ENCODE peak calls at places on chromosomes 5 and 9, in four cellular contexts. U is activated T-cell treated with anti-CD3 and anti-CD28 coated beads, Interleukin-2, amount 50 U/mL, for 24 hours; R is AML-193; D is nephron progenitor cell. X is an unnamed sample.

GRCh38 chr9:135248111-135248510 is 160.6 kb downstream of the OLFM1 start:
- DNase-seq in U (no peak), D (no peak), R (no peak), X (peak; percentile 55)

GRCh38 chr5:151696470-151697061 is 9.9 kb upstream of the SPARC start:
- DNase-seq in R (no peak), D (peak; percentile 47), U (no peak), X (peak; percentile 92)

GRCh38 chr5:133844836-133845235 is 123.6 kb downstream of the C5orf15 start:
- DNase-seq in U (no peak), R (no peak), D (no peak), X (no peak)

GRCh38 chr9:113715086-113715485 is 161.0 kb upstream of the ZNF618 start:
- DNase-seq in D (no peak), R (no peak), U (no peak), X (no peak)

GRCh38 chr9:134842321-134842720 is 38.3 kb upstream of the FCN2 start:
- DNase-seq in R (no peak), D (no peak), U (no peak), X (no peak)

GRCh38 chr9:89422151-89422918 is 75.6 kb downstream of the SEMA4D start:
- DNase-seq in U (peak; percentile 83), R (peak; percentile 73), D (no peak), X (no peak)

GRCh38 chr5:176296-176823 is 14.9 kb upstream of the LRRC14B start:
- DNase-seq in R (no peak), D (no peak), U (no peak), X (peak; percentile 53)

GRCh38 chr9:21801683-21802417 is 586 bp upstream of the MTAP start:
- DNase-seq in R (no peak), D (peak; percentile 68), U (peak; percentile 57), X (peak; percentile 83)

GRCh38 chr9:135039916-135040645 is 47.4 kb upstream of the OLFM1 start:
- DNase-seq in U (no peak), R (no peak), D (no peak), X (no peak)

GRCh38 chr5:175797521-175798038 is 73.8 kb upstream of the CPLX2 start:
- DNase-seq in U (no peak), R (no peak), D (peak; percentile 47), X (no peak)

GRCh38 chr5:140418862-140419520 is 17.4 kb downstream of the ANKHD1 start:
- DNase-seq in U (no peak), D (no peak), R (no peak), X (no peak)

GRCh38 chr9:97907051-97907450 is 15.2 kb downstream of the TRMO start:
- DNase-seq in R (peak; percentile 38), U (no peak), D (no peak), X (no peak)

GRCh38 chr9:136528716-136529341 is 17.0 kb downstream of the NOTCH1 start:
- DNase-seq in D (no peak), R (no peak), U (no peak), X (no peak)

GRCh38 chr9:107810493-107810931 is 320.9 kb upstream of the KLF4 start:
- DNase-seq in R (no peak), U (no peak), D (no peak), X (no peak)

GRCh38 chr5:137194300-137194699 is 304.8 kb downstream of the SPOCK1 start:
- DNase-seq in U (no peak), R (no peak), D (no peak), X (no peak)

GRCh38 chr9:38376266-38376665 is 16.2 kb upstream of the ALDH1B1 start:
- DNase-seq in D (peak; percentile 55), U (no peak), R (no peak), X (peak; percentile 48)

GRCh38 chr9:78296208-78296892 is 575 bp upstream of the PSAT1 start:
- DNase-seq in R (no peak), U (no peak), D (peak; percentile 43), X (no peak)

GRCh38 chr5:14407746-14408175 is 173.8 kb upstream of the OTULINL start:
- DNase-seq in D (no peak), U (no peak), R (no peak), X (no peak)

GRCh38 chr9:136854842-136855460 is 2.8 kb downstream of the MAMDC4 start:
- DNase-seq in U (no peak), D (no peak), R (no peak), X (no peak)

GRCh38 chr5:173010547-173011464 is 27.2 kb downstream of the ATP6V0E1 start:
- DNase-seq in D (peak; percentile 30), U (no peak), R (no peak), X (peak; percentile 74)

GRCh38 chr5:107134931-107135330 is 535.8 kb downstream of the EFNA5 start:
- DNase-seq in U (no peak), R (no peak), D (no peak), X (no peak)

GRCh38 chr5:172003750-172004149 is 2.7 kb downstream of the FBXW11 start:
- DNase-seq in D (no peak), U (no peak), R (no peak), X (no peak)

GRCh38 chr9:27118916-27119315 is 9.9 kb downstream of the TEK start:
- DNase-seq in D (no peak), R (no peak), U (no peak), X (no peak)

GRCh38 chr5:2670856-2671404 is 80.5 kb downstream of the IRX2 start:
- DNase-seq in D (no peak), R (no peak), U (no peak), X (no peak)

GRCh38 chr9:86892576-86892975 is 54.7 kb downstream of the GAS1 start:
- DNase-seq in U (no peak), R (no peak), D (no peak), X (no peak)

GRCh38 chr5:96933764-96934163 is 2.1 kb upstream of the LNPEP start:
- DNase-seq in D (no peak), U (no peak), R (no peak), X (no peak)

GRCh38 chr5:150255659-150256415 is 33.7 kb downstream of the CAMK2A start:
- DNase-seq in R (no peak), U (no peak), D (no peak), X (no peak)

GRCh38 chr9:1939926-1940368 is 75.2 kb upstream of the SMARCA2 start:
- DNase-seq in U (peak; percentile 40), R (peak; percentile 3), D (peak; percentile 18), X (no peak)

GRCh38 chr5:129973716-129974426 is 69.6 kb downstream of the CHSY3 start:
- DNase-seq in R (no peak), D (no peak), U (no peak), X (no peak)

GRCh38 chr5:89211836-89212235 is 328.9 kb upstream of the MEF2C start:
- DNase-seq in R (no peak), U (no peak), D (no peak), X (no peak)

X was measured in aorta.